ENCODE peak calls at places on chromosomes 6 and 20, in nine cellular contexts. S is GM12864, M is choroid plexus epithelial cell, Q is hepatocyte, N is IMR-90, Z is left ventricle myocardium inferior, K is Calu3, X is psoas muscle, W is uterus. L is an unnamed sample.

GRCh38 chr6:5302220-5302946 is 41.1 kb downstream of the FARS2 start:
- DNase-seq in K (no peak), S (peak; percentile 89), Q (no peak), Z (no peak), W (no peak), M (peak; percentile 41), N (peak; percentile 8), X (no peak), L (peak; percentile 45)

GRCh38 chr6:98976674-98977365 is 29.1 kb upstream of the FBXL4 start:
- DNase-seq in N (no peak), X (no peak), W (no peak), M (no peak), Q (no peak), S (no peak), Z (no peak), K (no peak), L (no peak)

GRCh38 chr20:57746832-57747404 is 37.1 kb upstream of the PMEPA1 start:
- DNase-seq in W (no peak), X (no peak), N (no peak), S (no peak), K (no peak), Q (no peak), Z (no peak), M (no peak), L (no peak)

GRCh38 chr6:3456794-3457709 is at the start of gene SLC22A23:
- DNase-seq in K (peak; percentile 73), Q (peak; percentile 87), X (peak; percentile 88), M (peak; percentile 46), S (no peak), W (peak; percentile 65), Z (peak; percentile 65), N (no peak), L (peak; percentile 90)

GRCh38 chr20:13777171-13777601 is 7.5 kb downstream of the ESF1 start:
- DNase-seq in M (peak; percentile 46), Q (no peak), X (no peak), N (peak; percentile 59), Z (no peak), K (no peak), S (no peak), W (no peak), L (no peak)

GRCh38 chr6:146851837-146852236 is 253.1 kb downstream of the ADGB start:
- DNase-seq in Q (no peak), K (no peak), S (no peak), M (peak; percentile 96), W (no peak), Z (no peak), N (peak; percentile 94), X (no peak), L (no peak)

GRCh38 chr6:3382399-3383279 is 74.2 kb downstream of the SLC22A23 start:
- DNase-seq in Q (peak; percentile 44), S (no peak), Z (no peak), W (no peak), X (no peak), M (no peak), K (peak; percentile 23), N (peak; percentile 14), L (no peak)

GRCh38 chr6:5053038-5053437 is 32.1 kb upstream of the PPP1R3G start:
- DNase-seq in N (peak; percentile 71), S (no peak), M (peak; percentile 28), X (no peak), K (no peak), W (no peak), Q (no peak), Z (no peak), L (no peak)

GRCh38 chr20:33020278-33021161 is 10.9 kb upstream of the BPIFB6 start:
- DNase-seq in K (no peak), N (no peak), S (no peak), M (no peak), X (peak; percentile 43), Q (no peak), W (no peak), Z (no peak), L (no peak)

DNA sequence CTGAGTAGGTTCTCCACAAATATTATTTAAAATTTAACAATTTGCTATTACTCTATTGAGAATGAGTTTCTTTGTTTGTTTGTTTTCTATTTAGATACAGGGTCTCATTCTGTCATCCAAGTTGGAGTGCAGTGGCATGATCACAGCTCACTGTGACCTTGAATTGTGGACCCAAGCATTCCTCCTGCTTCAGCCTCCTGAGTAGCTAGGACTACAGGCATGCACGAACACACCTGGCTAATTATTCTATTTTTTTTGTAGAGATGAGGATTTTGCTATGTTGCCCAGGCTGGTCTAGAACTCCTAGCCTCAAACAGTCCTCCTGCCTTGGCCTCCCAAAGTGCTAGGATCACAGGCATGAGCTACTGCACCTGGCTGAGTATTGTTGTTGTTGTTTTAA is 122.2 kb downstream of the PHF3 start:
- DNase-seq in Q (no peak), S (no peak), Z (no peak), N (no peak), W (no peak), K (no peak), X (no peak), M (no peak), L (no peak)
- TF ChIP-seq CTCF in Q (no peak), S (no peak), Z (no peak), N (no peak), W (no peak), K (no peak), X (no peak), M (no peak), L (no peak)

GRCh38 chr6:90217621-90218496 is 78.8 kb downstream of the BACH2 start:
- DNase-seq in Z (no peak), S (no peak), Q (no peak), K (peak; percentile 67), X (no peak), M (no peak), N (no peak), W (no peak), L (no peak)
- TF ChIP-seq CTCF in Z (no peak), S (no peak), Q (no peak), K (no peak), X (no peak), M (no peak), N (no peak), W (no peak), L (no peak)

GRCh38 chr6:31897612-31898199 is at the start of gene EHMT2:
- DNase-seq in X (peak; percentile 93), S (no peak), K (peak; percentile 97), Q (peak; percentile 95), W (peak; percentile 86), M (peak; percentile 74), N (peak; percentile 68), Z (peak; percentile 84), L (peak; percentile 91)
- TF ChIP-seq CTCF in X (peak; percentile 6), S (peak; percentile 2), K (no peak), Q (no peak), W (no peak), M (no peak), N (no peak), Z (peak; percentile 24), L (no peak)

GRCh38 chr6:75207211-75207984 is 1.5 kb upstream of the COL12A1 start:
- DNase-seq in S (no peak), Q (peak; percentile 17), X (peak; percentile 58), M (no peak), Z (no peak), N (peak; percentile 42), K (no peak), W (peak; percentile 39), L (peak; percentile 23)

GRCh38 chr6:75204959-75205775 is 686 bp downstream of the COL12A1 start:
- DNase-seq in N (peak; percentile 82), W (peak; percentile 73), S (no peak), K (peak; percentile 54), Z (no peak), M (peak; percentile 84), Q (peak; percentile 55), X (peak; percentile 65), L (peak; percentile 18)

GRCh38 chr6:75204222-75204958 is 1.5 kb downstream of the COL12A1 start:
- DNase-seq in K (peak; percentile 80), Q (peak; percentile 89), M (peak; percentile 98), X (peak; percentile 80), Z (peak; percentile 73), W (peak; percentile 86), N (peak; percentile 96), S (no peak), L (peak; percentile 42)

GRCh38 chr6:75205776-75206334 is at the start of gene COL12A1:
- DNase-seq in S (no peak), N (peak; percentile 100), M (peak; percentile 99), X (peak; percentile 97), W (peak; percentile 99), Q (peak; percentile 87), Z (peak; percentile 91), K (peak; percentile 75), L (peak; percentile 22)

GRCh38 chr6:75206338-75207210 is 721 bp upstream of the COL12A1 start:
- DNase-seq in K (no peak), Z (no peak), S (no peak), Q (peak; percentile 32), M (peak; percentile 55), X (no peak), W (peak; percentile 56), N (no peak), L (peak; percentile 15)
- TF ChIP-seq CTCF in K (no peak), Z (no peak), S (no peak), Q (peak; percentile 16), M (peak; percentile 32), X (no peak), W (no peak), N (peak; percentile 6), L (no peak)

GRCh38 chr6:26017567-26017966 is 55.0 kb downstream of the TRIM38 start:
- DNase-seq in N (peak; percentile 95), K (peak; percentile 80), Q (no peak), Z (peak; percentile 67), S (peak; percentile 48), X (peak; percentile 66), W (peak; percentile 83), M (peak; percentile 95), L (no peak)
- TF ChIP-seq CTCF in N (peak; percentile 72), K (peak; percentile 23), Q (no peak), Z (peak; percentile 55), S (peak; percentile 60), X (no peak), W (no peak), M (peak; percentile 73), L (peak; percentile 45)

DNA sequence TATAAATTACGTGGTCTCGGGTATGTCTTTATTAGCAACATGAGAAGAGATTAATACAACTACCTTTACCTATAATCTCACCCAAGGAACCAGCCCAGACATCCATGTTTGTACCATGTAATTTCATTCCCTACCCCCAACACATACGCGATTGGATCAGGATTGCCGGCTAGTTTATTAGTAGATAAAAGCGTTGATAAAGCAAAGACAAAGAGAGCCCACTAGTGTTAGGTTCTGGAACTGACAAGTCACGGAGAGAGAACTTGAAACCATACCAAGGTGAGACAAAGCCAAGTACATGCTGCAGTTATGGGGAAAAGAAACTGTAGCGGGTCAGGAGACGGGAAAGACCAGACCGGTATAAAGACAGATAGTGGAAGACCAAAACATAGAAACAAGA is 37.4 kb upstream of the FAM135A start:
- DNase-seq in M (peak; percentile 8), S (no peak), Q (no peak), K (no peak), X (no peak), Z (no peak), W (no peak), N (no peak), L (no peak)
- TF ChIP-seq CTCF in M (peak; percentile 46), S (peak; percentile 54), Q (no peak), K (no peak), X (no peak), Z (no peak), W (no peak), N (peak; percentile 5), L (no peak)

DNA sequence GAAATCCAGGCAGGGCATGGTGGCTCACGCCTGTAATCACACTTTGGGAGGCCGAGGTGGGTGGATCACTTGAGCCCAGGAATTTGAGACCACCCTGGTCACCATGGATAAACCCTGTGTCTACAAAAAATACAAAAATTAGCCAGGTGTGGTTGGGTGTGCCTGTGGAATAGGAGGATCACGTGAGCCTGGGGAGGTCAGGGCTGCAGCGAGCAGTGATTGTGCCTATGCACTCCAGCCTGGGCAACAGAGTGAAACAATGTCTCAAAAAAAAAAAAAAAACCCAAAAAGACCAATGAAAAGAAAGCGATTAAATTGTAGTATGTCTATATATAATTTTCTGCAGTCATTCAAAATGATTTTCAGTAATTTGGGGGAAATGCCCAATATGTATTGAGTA is 70.3 kb downstream of the ITCH start:
- DNase-seq in M (no peak), N (no peak), Q (no peak), W (no peak), S (no peak), X (no peak), K (no peak), Z (no peak), L (no peak)
- TF ChIP-seq CTCF in M (no peak), N (no peak), Q (no peak), W (no peak), S (no peak), X (no peak), K (no peak), Z (no peak), L (no peak)

L was measured in GM10248.